ENCODE peak calls at places on chromosomes 7 and 10, in eight cellular contexts. S, X, K, L, N, I, M and Z are unnamed samples.

GRCh38 chr10:114795039-114795438 is 26.5 kb upstream of the FHIP2A start:
- DNase-seq in L (no peak), K (no peak), X (peak; percentile 32), I (no peak), M (no peak), S (no peak), N (no peak), Z (no peak)

GRCh38 chr10:56466005-56466404 is 104.9 kb upstream of the ZWINT start:
- DNase-seq in K (no peak), S (no peak), L (no peak), X (no peak), N (no peak), M (no peak), I (no peak), Z (no peak)

GRCh38 chr7:2572101-2572842 is 13.5 kb downstream of the IQCE start:
- DNase-seq in S (no peak), L (peak; percentile 56), I (no peak), X (no peak), M (no peak), K (no peak), N (peak; percentile 53), Z (no peak)

GRCh38 chr10:95391570-95392249 is 100.9 kb upstream of the PDLIM1 start:
- DNase-seq in I (peak; percentile 7), L (no peak), X (no peak), N (no peak), S (no peak), K (no peak), M (peak; percentile 52), Z (no peak)

GRCh38 chr10:95096143-95096542 is 26.8 kb upstream of the CYP2C8 start:
- DNase-seq in X (no peak), S (no peak), K (no peak), N (no peak), I (no peak), M (no peak), L (no peak), Z (no peak)

GRCh38 chr10:95454940-95455339 is 106.2 kb downstream of the SORBS1 start:
- DNase-seq in S (no peak), N (no peak), L (no peak), I (no peak), M (no peak), K (no peak), X (no peak), Z (no peak)

GRCh38 chr7:131529179-131529578 is 27.2 kb downstream of the PODXL start:
- DNase-seq in S (no peak), L (no peak), N (no peak), X (no peak), K (no peak), I (no peak), M (no peak), Z (no peak)

GRCh38 chr7:55690-56248 is 136.6 kb upstream of the FAM20C start:
- DNase-seq in S (no peak), M (no peak), K (no peak), I (no peak), N (no peak), X (no peak), L (no peak), Z (no peak)

GRCh38 chr7:138237995-138238394 is 161.7 kb downstream of the AKR1D1 start:
- DNase-seq in N (no peak), X (no peak), M (no peak), S (no peak), L (no peak), I (no peak), K (no peak), Z (no peak)

GRCh38 chr10:14879055-14879800 is 562 bp downstream of the SUV39H2 start:
- DNase-seq in I (peak; percentile 60), X (no peak), S (no peak), L (no peak), N (peak; percentile 32), M (peak; percentile 24), K (peak; percentile 32), Z (no peak)

GRCh38 chr10:53325073-53325472 is 552.5 kb upstream of the MBL2 start:
- DNase-seq in L (no peak), N (no peak), S (no peak), X (no peak), M (no peak), K (no peak), I (no peak), Z (no peak)

GRCh38 chr7:24502135-24502488 is 71.1 kb upstream of the PALS2 start:
- DNase-seq in S (no peak), L (no peak), M (no peak), I (no peak), N (no peak), X (no peak), K (no peak), Z (no peak)

GRCh38 chr7:145599376-145599775 is 517.2 kb upstream of the CNTNAP2 start:
- DNase-seq in N (no peak), I (no peak), K (no peak), S (no peak), M (no peak), X (no peak), L (no peak), Z (no peak)

DNA sequence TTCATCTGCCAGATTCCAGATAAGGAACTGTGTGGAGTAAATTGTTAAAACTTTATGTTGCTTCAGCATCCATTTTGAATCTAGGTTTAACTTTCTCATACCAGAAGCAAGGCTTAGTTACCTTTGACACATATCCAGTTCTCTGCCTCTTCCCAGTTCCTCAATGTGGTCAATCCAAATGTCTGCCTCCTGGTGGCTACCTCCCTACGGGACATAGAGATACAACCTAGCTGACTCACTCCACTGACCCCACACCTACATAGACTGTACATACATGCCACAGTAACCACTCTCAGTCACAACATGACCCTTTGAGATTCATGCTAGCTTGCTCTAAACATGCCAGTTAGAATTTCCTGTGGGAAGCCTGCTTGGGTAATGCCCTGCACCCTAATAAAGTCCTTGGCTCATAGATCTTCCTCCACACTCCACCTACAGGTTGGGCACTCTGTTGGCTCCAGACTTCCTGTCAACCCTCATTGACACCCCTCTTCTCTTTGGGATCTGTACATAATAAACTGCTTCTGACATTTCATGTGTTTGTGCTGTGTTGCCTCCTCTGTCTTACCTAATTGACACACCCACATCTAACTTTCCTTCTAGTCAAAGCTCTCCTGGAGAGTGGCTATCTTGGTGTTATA is 278.1 kb downstream of the HTR7 start:
- DNase-seq in S (no peak), I (no peak), K (no peak), N (no peak), X (no peak), M (no peak), L (peak; percentile 61), Z (no peak)
- TF ChIP-seq CTCF in S (no peak), I (no peak), K (no peak), N (no peak), X (no peak), M (peak; percentile 4), L (peak; percentile 45), Z (no peak)

DNA sequence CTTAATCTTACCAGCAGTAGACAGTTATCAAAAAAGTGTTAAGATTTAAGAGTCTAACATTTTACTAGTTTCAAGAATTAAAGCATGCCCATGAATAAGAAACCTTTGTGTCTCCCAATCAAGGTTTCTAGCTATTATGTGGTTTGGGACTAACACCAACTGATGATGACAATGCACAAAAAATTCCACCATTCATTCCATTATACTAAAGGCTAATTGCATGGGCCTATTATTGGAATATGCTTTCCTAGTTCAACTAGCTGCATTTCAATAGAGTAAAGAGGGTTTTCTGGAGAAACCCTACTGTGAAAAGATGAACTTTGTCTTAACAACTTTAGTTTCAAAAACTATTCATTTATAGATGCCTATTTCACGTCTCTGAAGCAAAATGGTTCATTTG is 44.6 kb downstream of the UBE2H start:
- DNase-seq in K (no peak), L (no peak), M (no peak), I (no peak), X (no peak), N (no peak), S (no peak), Z (no peak)
- H3K27ac ChIP-seq in K (no peak overlapping the region), L (peak overlapping the region; percentile 79), M (no peak overlapping the region), I (no peak overlapping the region), X (peak overlapping the region; percentile 82), N (peak overlapping the region; percentile 72), S (peak overlapping the region; percentile 38), Z (no peak overlapping the region)

GRCh38 chr7:133959505-133959904 is 167.6 kb upstream of the LRGUK start:
- DNase-seq in K (no peak), L (no peak), X (no peak), S (no peak), N (no peak), I (no peak), M (no peak), Z (no peak)
- H3K4me3 ChIP-seq in K (no peak overlapping the region), L (no peak overlapping the region), X (no peak overlapping the region), S (no peak overlapping the region), N (no peak overlapping the region), I (no peak overlapping the region), M (no peak overlapping the region), Z (no peak overlapping the region)

GRCh38 chr10:101217450-101218281 is 11.6 kb downstream of the LBX1 start:
- DNase-seq in X (peak; percentile 88), S (no peak), L (no peak), M (no peak), N (peak; percentile 61), K (no peak), I (no peak), Z (no peak)
- TF ChIP-seq CTCF in X (peak; percentile 52), S (no peak), L (no peak), M (peak; percentile 17), N (peak; percentile 9), K (no peak), I (no peak), Z (no peak)

DNA sequence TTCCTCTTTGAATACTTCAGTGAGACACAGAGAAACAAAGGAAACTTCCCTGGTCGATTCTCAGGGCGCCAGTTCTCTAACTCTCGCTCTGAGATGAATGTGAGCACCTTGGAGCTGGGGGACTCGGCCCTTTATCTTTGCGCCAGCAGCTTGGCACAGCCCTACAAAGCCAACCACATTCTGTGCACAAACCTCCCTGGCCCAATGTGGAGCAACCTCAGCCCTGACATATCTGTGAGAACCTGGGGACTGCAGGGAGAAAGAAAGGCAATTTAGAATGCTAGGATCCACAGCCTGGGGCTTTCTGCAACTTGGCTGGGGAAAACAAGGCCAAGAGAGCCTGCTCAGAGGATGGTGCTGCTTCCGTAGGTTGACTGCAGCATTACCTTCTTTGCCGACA is 63.5 kb upstream of the PRSS58 start:
- DNase-seq in M (no peak), S (no peak), X (no peak), N (no peak), I (no peak), K (no peak), L (no peak), Z (peak; percentile 57)
- H3K27ac ChIP-seq in M (no peak overlapping the region), S (no peak overlapping the region), X (no peak overlapping the region), N (no peak overlapping the region), I (no peak overlapping the region), K (peak overlapping the region; percentile 36), L (no peak overlapping the region), Z (no peak overlapping the region)

GRCh38 chr7:101200504-101200861 is 353 bp downstream of the MOGAT3 start:
- DNase-seq in I (no peak), N (no peak), X (peak; percentile 46), K (no peak), M (no peak), S (no peak), L (no peak), Z (no peak)

GRCh38 chr7:101202603-101202918 is 1.7 kb upstream of the MOGAT3 start:
- DNase-seq in X (no peak), L (no peak), N (no peak), M (no peak), I (no peak), S (no peak), K (no peak), Z (no peak)

GRCh38 chr7:101201695-101202602 is 1.1 kb upstream of the MOGAT3 start:
- DNase-seq in M (no peak), S (no peak), N (peak; percentile 41), L (no peak), K (no peak), I (no peak), X (peak; percentile 42), Z (no peak)

GRCh38 chr7:101198476-101198875 is 2.4 kb downstream of the MOGAT3 start:
- DNase-seq in N (no peak), S (no peak), X (no peak), K (no peak), L (no peak), M (no peak), I (no peak), Z (no peak)

GRCh38 chr7:101200862-101201599 is at the start of gene MOGAT3:
- DNase-seq in N (no peak), M (no peak), L (no peak), X (no peak), S (no peak), I (no peak), K (no peak), Z (no peak)
- H3K4me3 ChIP-seq in N (no peak within 1 kb of the TSS), M (no peak within 1 kb of the TSS), L (no peak within 1 kb of the TSS), X (no peak within 1 kb of the TSS), S (peak within 1 kb of the TSS; percentile 25), I (no peak within 1 kb of the TSS), K (no peak within 1 kb of the TSS), Z (peak within 1 kb of the TSS; percentile 57)